ENCODE peak calls at places on chromosomes 4 and X, in nine cellular contexts. Z is body of pancreas, H is dorsolateral prefrontal cortex, S is hepatocyte, J is left lung, G is neural progenitor cell, I is upper lobe of left lung, P is astrocyte, B is RWPE2. F is an unnamed sample.

GRCh38 chr4:128571747-128572146 is 237.8 kb upstream of the JADE1 start:
- DNase-seq in Z (peak; percentile 90), H (no peak), S (peak; percentile 56), J (no peak), G (no peak), I (no peak), P (peak; percentile 97), B (no peak), F (peak; percentile 79)

GRCh38 chrX:34288782-34289181 is 156.7 kb upstream of the FAM47A start:
- DNase-seq in Z (no peak), H (no peak), S (no peak), J (no peak), G (no peak), I (no peak), P (no peak), B (no peak), F (no peak)

GRCh38 chr4:132386130-132386529 is 763.0 kb upstream of the PCDH10 start:
- DNase-seq in Z (no peak), H (no peak), S (no peak), J (no peak), G (no peak), I (no peak), P (no peak), B (no peak), F (no peak)

GRCh38 chr4:3322059-3322550 is 29.3 kb downstream of the RGS12 start:
- DNase-seq in Z (no peak), H (peak; percentile 30), S (no peak), J (no peak), G (peak; percentile 85), I (no peak), P (peak; percentile 52), B (no peak), F (no peak)

GRCh38 chr4:47145630-47146029 is 114.3 kb downstream of the GABRB1 start:
- DNase-seq in Z (no peak), H (no peak), S (peak; percentile 76), J (no peak), G (no peak), I (no peak), P (peak; percentile 92), B (no peak), F (peak; percentile 8)

GRCh38 chr4:117676153-117676552 is 358.1 kb upstream of the NDST3 start:
- DNase-seq in Z (no peak), H (no peak), S (no peak), J (no peak), G (no peak), I (no peak), P (no peak), B (no peak), F (no peak)

GRCh38 chrX:30513284-30513683 is 64.3 kb downstream of the TASL start:
- DNase-seq in Z (no peak), H (no peak), S (no peak), J (no peak), G (peak; percentile 6), I (no peak), P (no peak), B (no peak), F (no peak)

GRCh38 chr4:1417522-1418390 is 11.5 kb upstream of the NKX1-1 start:
- DNase-seq in Z (no peak), H (peak; percentile 15), S (no peak), J (peak; percentile 43), G (no peak), I (no peak), P (no peak), B (peak; percentile 34), F (no peak)

GRCh38 chr4:4659871-4660651 is 118.2 kb upstream of the STX18 start:
- DNase-seq in Z (peak; percentile 23), H (no peak), S (no peak), J (no peak), G (no peak), I (no peak), P (peak; percentile 93), B (peak; percentile 73), F (peak; percentile 74)

GRCh38 chr4:7757501-7758443 is 181.9 kb downstream of the AFAP1 start:
- DNase-seq in Z (no peak), H (no peak), S (peak; percentile 16), J (no peak), G (peak; percentile 66), I (no peak), P (no peak), B (no peak), F (no peak)

GRCh38 chr4:8276358-8277240 is 7.0 kb downstream of the HTRA3 start:
- DNase-seq in Z (no peak), H (no peak), S (no peak), J (peak; percentile 80), G (no peak), I (peak; percentile 83), P (no peak), B (peak; percentile 52), F (no peak)

GRCh38 chrX:136065044-136065671 is 79.9 kb downstream of the SLC9A6 start:
- DNase-seq in Z (peak; percentile 4), H (no peak), S (no peak), J (no peak), G (no peak), I (peak; percentile 8), P (peak; percentile 57), B (no peak), F (peak; percentile 8)

GRCh38 chrX:9241427-9241826 is 207.5 kb upstream of the FAM9B start:
- DNase-seq in Z (no peak), H (no peak), S (no peak), J (no peak), G (no peak), I (no peak), P (no peak), B (no peak), F (no peak)

DNA sequence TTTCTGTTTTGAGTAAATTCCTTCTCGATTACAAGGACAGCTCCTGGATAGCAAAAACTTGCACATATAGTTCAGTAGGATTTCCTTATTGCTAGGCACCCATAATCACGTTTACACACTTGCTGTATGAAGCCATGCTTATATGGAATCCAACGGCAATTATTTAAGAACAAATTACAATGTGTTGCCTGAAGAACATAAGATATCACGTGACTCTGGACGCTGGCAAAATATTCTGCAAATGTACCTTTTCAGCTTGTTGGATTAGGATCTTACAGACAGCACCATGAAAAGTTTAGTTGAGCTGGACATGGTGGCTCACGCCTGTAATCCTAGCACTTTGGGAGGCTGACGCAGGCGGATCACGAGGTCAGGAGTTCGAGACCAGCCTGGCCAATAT is 17.4 kb downstream of the MFAP3L start:
- DNase-seq in Z (no peak), H (no peak), S (no peak), J (no peak), G (no peak), I (no peak), P (no peak), B (no peak), F (no peak)
- H3K27ac ChIP-seq in Z (no peak overlapping the region), H (peak overlapping the region; percentile 81), S (no peak overlapping the region), J (no peak overlapping the region), G (no peak overlapping the region), I (no peak overlapping the region), P (no peak overlapping the region), B (no peak overlapping the region), F (no peak overlapping the region)

DNA sequence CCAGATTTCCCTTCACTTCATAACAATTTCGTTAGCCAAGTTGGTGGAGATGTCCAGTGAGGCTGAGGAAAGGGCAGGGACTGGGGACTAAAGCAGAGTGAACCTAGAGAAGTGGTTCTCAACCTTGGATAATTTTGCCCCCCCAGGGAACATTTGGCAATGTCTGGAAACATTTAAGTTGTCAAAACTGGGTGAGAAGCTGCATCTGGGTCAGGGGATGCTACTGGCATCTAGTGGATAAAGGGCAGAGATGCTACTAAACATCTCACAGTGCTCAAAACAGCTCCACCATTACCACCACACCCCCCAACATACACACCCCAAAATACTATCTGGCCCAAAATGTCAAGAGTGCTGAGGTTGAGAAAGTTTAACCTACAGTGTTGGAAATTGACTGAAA is 32.0 kb upstream of the FGF16 start:
- DNase-seq in Z (no peak), H (no peak), S (no peak), J (no peak), G (peak; percentile 15), I (no peak), P (no peak), B (no peak), F (no peak)
- TF ChIP-seq CTCF in Z (no peak), H (no peak), S (no peak), J (no peak), G (peak; percentile 39), I (no peak), P (no peak), B (peak; percentile 21), F (no peak)

GRCh38 chr4:55080174-55080865 is 45.1 kb downstream of the KDR start:
- DNase-seq in Z (no peak), H (no peak), S (no peak), J (no peak), G (no peak), I (no peak), P (peak; percentile 32), B (no peak), F (no peak)
- H3K27ac ChIP-seq in Z (no peak overlapping the region), H (no peak overlapping the region), S (no peak overlapping the region), J (no peak overlapping the region), G (no peak overlapping the region), I (peak overlapping the region; percentile 76), P (peak overlapping the region; percentile 87), B (no peak overlapping the region), F (no peak overlapping the region)

DNA sequence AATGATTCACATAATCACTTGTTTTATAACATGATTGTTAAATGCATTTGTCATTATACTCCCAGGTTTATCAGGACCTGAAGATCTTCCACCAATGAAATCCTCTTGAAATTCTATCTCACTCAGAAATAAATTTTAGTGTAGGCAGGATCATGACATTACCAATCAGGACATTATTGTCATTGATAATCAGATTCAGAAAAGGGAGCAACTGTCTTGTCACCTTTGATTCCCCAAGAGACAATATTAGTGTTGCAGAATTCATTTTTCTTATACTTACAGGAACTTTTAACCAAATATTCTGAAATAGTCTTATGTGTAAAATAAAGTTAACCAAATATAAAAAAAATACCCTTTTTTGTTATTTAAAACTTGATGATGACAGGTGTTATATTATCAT is 1892.5 kb upstream of the ADGRL3 start:
- DNase-seq in Z (no peak), H (no peak), S (no peak), J (no peak), G (no peak), I (no peak), P (no peak), B (no peak), F (no peak)
- TF ChIP-seq CTCF in Z (no peak), H (no peak), S (no peak), J (no peak), G (no peak), I (no peak), P (no peak), B (no peak), F (no peak)

GRCh38 chr4:147969573-147969972 is 237.7 kb downstream of the ARHGAP10 start:
- DNase-seq in Z (no peak), H (no peak), S (no peak), J (no peak), G (no peak), I (no peak), P (no peak), B (no peak), F (no peak)
- H3K27ac ChIP-seq in Z (no peak overlapping the region), H (no peak overlapping the region), S (no peak overlapping the region), J (no peak overlapping the region), G (peak overlapping the region; percentile 85), I (no peak overlapping the region), P (no peak overlapping the region), B (no peak overlapping the region), F (no peak overlapping the region)

DNA sequence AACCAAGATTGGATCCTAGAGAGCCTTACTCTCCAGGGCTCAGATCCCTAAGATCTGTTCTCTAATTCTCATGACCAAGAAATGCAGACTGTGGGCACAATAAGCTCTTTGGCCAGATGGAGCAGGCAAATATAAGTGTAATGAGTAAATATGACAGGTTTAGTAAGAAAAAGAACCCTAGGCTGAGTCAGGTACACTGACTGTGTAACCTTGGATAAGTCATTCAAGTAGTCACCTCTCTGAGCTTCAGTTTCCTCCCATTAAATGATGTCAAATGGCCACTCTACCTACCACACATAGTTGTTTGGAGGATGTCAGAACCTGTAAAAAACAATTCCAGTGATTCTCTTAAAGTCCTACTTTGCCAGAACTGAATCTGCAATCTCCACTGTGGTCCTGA is 8.3 kb upstream of the EDA start:
- DNase-seq in Z (no peak), H (no peak), S (no peak), J (no peak), G (no peak), I (no peak), P (no peak), B (no peak), F (no peak)
- TF ChIP-seq CTCF in Z (no peak), H (no peak), S (no peak), J (no peak), G (no peak), I (no peak), P (no peak), B (no peak), F (no peak)

F was measured in RWPE1.